ENCODE peak calls at places on chromosome 9, in seven cellular contexts. G is HCT116, I is Peyer's patch, E is OCI-LY7, T is endothelial cell of umbilical vein, B is tibial nerve, O is H9. N is an unnamed sample. For H3K4me1, the result is how much of the 10 kb centered on the place peaks cover.

GRCh38 chr9:131773911-131774379 is 34.1 kb upstream of the RAPGEF1 start:
- DNase-seq in B (no peak), I (no peak), E (peak), G (no peak), O (peak), T (peak), N (peak)

GRCh38 chr9:94676446-94677148 is 37.3 kb upstream of the FBP1 start:
- DNase-seq in E (no peak), O (no peak), G (no peak), T (no peak), I (no peak), B (no peak), N (no peak)

GRCh38 chr9:72726951-72727350 is 205.5 kb downstream of the TMC1 start:
- DNase-seq in B (no peak), T (no peak), E (no peak), I (no peak), O (no peak), G (no peak), N (no peak)

GRCh38 chr9:117265253-117265652 is 149.6 kb downstream of the ASTN2 start:
- DNase-seq in T (no peak), I (no peak), O (no peak), E (no peak), G (no peak), B (no peak), N (no peak)

GRCh38 chr9:112647596-112647995 is 70.3 kb downstream of the INIP start:
- DNase-seq in O (no peak), I (no peak), E (no peak), T (no peak), B (no peak), G (no peak), N (no peak)

GRCh38 chr9:101050650-101051049 is 22.1 kb downstream of the PLPPR1 start:
- DNase-seq in I (no peak), E (no peak), B (no peak), O (no peak), T (no peak), G (no peak), N (no peak)

GRCh38 chr9:114122152-114122615 is 23.1 kb upstream of the KIF12 start:
- DNase-seq in E (no peak), B (no peak), I (no peak), T (no peak), O (no peak), G (no peak), N (peak)

GRCh38 chr9:98807070-98807810 is at the start of gene GALNT12:
- DNase-seq in B (no peak), O (peak), I (peak), T (no peak), G (no peak), E (peak), N (peak)

GRCh38 chr9:113695901-113696300 is 180.2 kb upstream of the ZNF618 start:
- DNase-seq in G (peak), O (no peak), B (no peak), I (no peak), E (no peak), T (no peak), N (no peak)

GRCh38 chr9:17462869-17463464 is 115.9 kb upstream of the SH3GL2 start:
- DNase-seq in B (no peak), O (no peak), E (peak), I (no peak), G (no peak), T (peak), N (no peak)

GRCh38 chr9:125438506-125439433 is 177.1 kb downstream of the GAPVD1 start:
- DNase-seq in B (no peak), O (peak), T (no peak), G (no peak), I (no peak), E (no peak), N (peak)

GRCh38 chr9:133593587-133593986 is 15.6 kb downstream of the FAM163B start:
- DNase-seq in G (no peak), T (no peak), B (no peak), E (no peak), I (no peak), O (no peak), N (peak)

GRCh38 chr9:108162664-108163063 is 673.1 kb upstream of the KLF4 start:
- DNase-seq in O (no peak), I (no peak), E (no peak), G (no peak), B (no peak), T (no peak), N (no peak)

GRCh38 chr9:89494199-89494598 is 3.7 kb downstream of the SEMA4D start:
- DNase-seq in B (no peak), E (no peak), G (no peak), I (no peak), T (no peak), O (no peak), N (no peak)
- H3K4me1 ChIP-seq in B (under half), E (under half), G (under half), I (under half), T (under half), O (under half), N (under half)

GRCh38 chr9:106869458-106869857 is 6.5 kb downstream of the ZNF462 start:
- DNase-seq in I (no peak), O (no peak), E (no peak), T (peak), B (no peak), G (no peak), N (no peak)
- H3K4me1 ChIP-seq in I (under half), O (under half), E (under half), T (under half), B (under half), G (under half), N (under half)

GRCh38 chr9:14640967-14641366 is 52.3 kb downstream of the ZDHHC21 start:
- DNase-seq in I (no peak), O (no peak), T (no peak), G (no peak), E (no peak), B (no peak), N (no peak)
- H3K4me1 ChIP-seq in I (under half), O (under half), T (under half), G (under half), E (under half), B (under half), N (under half)

DNA sequence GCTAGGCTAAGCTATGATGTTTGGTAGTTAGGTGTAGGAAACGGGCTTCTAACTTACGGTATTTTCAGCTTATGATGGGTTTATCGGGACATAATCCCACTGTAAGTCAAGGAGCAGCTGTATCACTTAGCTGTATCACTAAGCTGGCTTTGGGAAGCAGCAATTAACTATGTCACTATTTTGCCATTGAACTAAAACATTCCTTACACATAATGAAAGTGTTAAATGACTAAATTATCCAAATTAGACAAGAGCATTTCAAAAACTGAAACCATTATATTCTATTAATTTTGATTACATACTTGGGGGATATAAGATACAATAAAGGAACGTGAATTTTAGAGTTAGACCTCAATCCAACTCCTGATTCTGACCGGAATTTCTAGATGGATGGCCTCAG is 188.3 kb downstream of the AGTPBP1 start:
- DNase-seq in O (no peak), T (no peak), G (no peak), B (no peak), I (no peak), E (no peak), N (no peak)
- H3K4me1 ChIP-seq in O (under half), T (under half), G (under half), B (under half), I (under half), E (under half), N (under half)

GRCh38 chr9:136052991-136053756 is 41.9 kb downstream of the NACC2 start:
- DNase-seq in G (no peak), E (no peak), I (no peak), O (peak), T (peak), B (no peak), N (peak)
- H3K4me1 ChIP-seq in G (half or more), E (under half), I (under half), O (under half), T (under half), B (under half), N (under half)

GRCh38 chr9:130010151-130010988 is 32.6 kb downstream of the FNBP1 start:
- DNase-seq in B (no peak), E (no peak), G (no peak), O (no peak), T (no peak), I (peak), N (no peak)
- H3K4me1 ChIP-seq in B (under half), E (half or more), G (under half), O (under half), T (under half), I (under half), N (under half)

DNA sequence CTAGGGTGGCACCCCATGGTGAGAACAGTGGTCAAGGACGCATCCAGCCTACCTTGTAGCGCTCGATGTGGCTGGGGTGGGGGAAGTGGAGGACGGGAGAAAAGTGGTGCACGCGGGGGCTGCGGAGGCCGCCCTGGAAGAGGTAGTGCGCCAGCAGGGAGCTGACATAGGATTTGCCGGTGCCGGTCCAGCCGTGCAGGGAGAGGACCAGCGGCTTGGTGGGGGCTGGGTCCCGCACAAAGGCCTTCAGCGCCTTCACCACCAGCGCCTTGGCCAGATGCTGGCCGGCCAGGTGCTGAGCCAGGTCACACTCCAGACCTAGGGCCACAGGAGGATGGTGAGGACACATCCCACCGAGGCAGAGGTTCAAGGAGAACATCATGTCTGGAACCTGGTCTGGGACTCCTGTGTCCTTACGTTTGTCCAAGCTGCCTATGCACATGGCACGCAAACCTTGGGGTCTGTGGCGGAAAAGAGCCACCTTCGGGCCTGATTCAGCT is 797 bp downstream of the TOR2A start:
- DNase-seq in T (no peak), E (no peak), B (no peak), I (no peak), O (peak), G (no peak), N (peak)
- H3K4me1 ChIP-seq in T (under half), E (under half), B (under half), I (under half), O (under half), G (under half), N (under half)

N was measured in kidney.